ENCODE peak calls at places on chromosomes 16 and 17, in four cellular contexts. K is cardiac muscle cell, A is IMR-90, X is H9. N is an unnamed sample.

GRCh38 chr16:70772493-70772892 is 28.5 kb downstream of the VAC14 start:
- DNase-seq in K (no peak), A (peak; percentile 44), X (no peak), N (no peak)

GRCh38 chr17:32386844-32387243 is 36.9 kb downstream of the ZNF207 start:
- DNase-seq in K (no peak), A (peak; percentile 6), X (no peak), N (no peak)

GRCh38 chr16:3190949-3191353 is 2.9 kb downstream of the OR1F1 start:
- DNase-seq in K (peak; percentile 21), A (no peak), X (no peak), N (no peak)

GRCh38 chr17:81566461-81567126 is 14.4 kb upstream of the FAAP100 start:
- DNase-seq in K (no peak), A (peak; percentile 93), X (no peak), N (peak; percentile 57)

GRCh38 chr16:12188674-12189249 is 212.2 kb downstream of the SNX29 start:
- DNase-seq in K (no peak), A (no peak), X (no peak), N (no peak)

GRCh38 chr16:12186774-12187335 is 210.3 kb downstream of the SNX29 start:
- DNase-seq in K (no peak), A (peak; percentile 49), X (no peak), N (no peak)

GRCh38 chr16:50532576-50532975 is 15.6 kb upstream of the NKD1 start:
- DNase-seq in K (no peak), A (no peak), X (no peak), N (no peak)

GRCh38 chr16:5072334-5073278 is 963 bp downstream of the ALG1 start:
- DNase-seq in K (no peak), A (no peak), X (no peak), N (no peak)

GRCh38 chr16:66103245-66103644 is 263.2 kb upstream of the CDH5 start:
- DNase-seq in K (peak; percentile 15), A (peak; percentile 58), X (no peak), N (no peak)

GRCh38 chr17:50931003-50931878 is 65.1 kb upstream of the TOB1 start:
- DNase-seq in K (peak; percentile 95), A (peak; percentile 86), X (peak; percentile 91), N (peak; percentile 58)

GRCh38 chr17:45639297-45639849 is 144.7 kb upstream of the CRHR1 start:
- DNase-seq in K (no peak), A (no peak), X (no peak), N (no peak)

GRCh38 chr17:43456661-43457361 is 27.0 kb upstream of the DHX8 start:
- DNase-seq in K (no peak), A (peak; percentile 44), X (no peak), N (no peak)

GRCh38 chr17:6439951-6440350 is 4.3 kb upstream of the PIMREG start:
- DNase-seq in K (no peak), A (no peak), X (no peak), N (no peak)

GRCh38 chr17:19769946-19770652 is 22.0 kb upstream of the ALDH3A1 start:
- DNase-seq in K (no peak), A (peak; percentile 70), X (no peak), N (no peak)

GRCh38 chr17:32192379-32192778 is 50.1 kb downstream of the RHOT1 start:
- DNase-seq in K (no peak), A (peak; percentile 73), X (no peak), N (no peak)

GRCh38 chr17:11290814-11291213 is 49.8 kb downstream of the SHISA6 start:
- DNase-seq in K (no peak), A (no peak), X (no peak), N (no peak)

GRCh38 chr17:21174719-21175118 is 39.2 kb downstream of the TMEM11 start:
- DNase-seq in K (no peak), A (peak; percentile 44), X (no peak), N (no peak)

GRCh38 chr16:69741951-69742904 is 12.5 kb downstream of the NOB1 start:
- DNase-seq in K (peak; percentile 5), A (peak; percentile 16), X (no peak), N (peak; percentile 71)

GRCh38 chr16:58500329-58501241 is 642 bp downstream of the NDRG4 start:
- DNase-seq in K (peak; percentile 37), A (no peak), X (peak; percentile 56), N (no peak)

GRCh38 chr16:87216824-87217205 is 100.4 kb downstream of the C16orf95 start:
- DNase-seq in K (no peak), A (no peak), X (no peak), N (no peak)

GRCh38 chr16:3792472-3793012 is 75.2 kb upstream of the TRAP1 start:
- DNase-seq in K (no peak), A (no peak), X (no peak), N (no peak)

GRCh38 chr16:49605536-49606241 is 232.1 kb downstream of the C16orf78 start:
- DNase-seq in K (no peak), A (no peak), X (peak; percentile 7), N (no peak)

GRCh38 chr16:13926507-13926906 is 6.6 kb downstream of the ERCC4 start:
- DNase-seq in K (no peak), A (no peak), X (no peak), N (no peak)

GRCh38 chr16:13921328-13921727 is 1.4 kb downstream of the ERCC4 start:
- DNase-seq in K (no peak), A (no peak), X (no peak), N (no peak)

GRCh38 chr16:13920510-13920818 is 510 bp downstream of the ERCC4 start:
- DNase-seq in K (no peak), A (no peak), X (no peak), N (no peak)

GRCh38 chr16:13919683-13920509 is at the start of gene ERCC4:
- DNase-seq in K (peak; percentile 100), A (peak; percentile 98), X (peak; percentile 99), N (peak; percentile 99)

GRCh38 chr16:13923703-13924298 is 3.8 kb downstream of the ERCC4 start:
- DNase-seq in K (peak; percentile 55), A (peak; percentile 67), X (no peak), N (no peak)
- TF ChIP-seq CTCF in K (peak; percentile 38), A (peak; percentile 69), X (peak; percentile 73), N (peak; percentile 85)

GRCh38 chr16:55019419-55020131 is 88.9 kb downstream of the IRX5 start:
- DNase-seq in K (no peak), A (no peak), X (no peak), N (no peak)

GRCh38 chr16:55018881-55019280 is 88.2 kb downstream of the IRX5 start:
- DNase-seq in K (no peak), A (no peak), X (no peak), N (no peak)

DNA sequence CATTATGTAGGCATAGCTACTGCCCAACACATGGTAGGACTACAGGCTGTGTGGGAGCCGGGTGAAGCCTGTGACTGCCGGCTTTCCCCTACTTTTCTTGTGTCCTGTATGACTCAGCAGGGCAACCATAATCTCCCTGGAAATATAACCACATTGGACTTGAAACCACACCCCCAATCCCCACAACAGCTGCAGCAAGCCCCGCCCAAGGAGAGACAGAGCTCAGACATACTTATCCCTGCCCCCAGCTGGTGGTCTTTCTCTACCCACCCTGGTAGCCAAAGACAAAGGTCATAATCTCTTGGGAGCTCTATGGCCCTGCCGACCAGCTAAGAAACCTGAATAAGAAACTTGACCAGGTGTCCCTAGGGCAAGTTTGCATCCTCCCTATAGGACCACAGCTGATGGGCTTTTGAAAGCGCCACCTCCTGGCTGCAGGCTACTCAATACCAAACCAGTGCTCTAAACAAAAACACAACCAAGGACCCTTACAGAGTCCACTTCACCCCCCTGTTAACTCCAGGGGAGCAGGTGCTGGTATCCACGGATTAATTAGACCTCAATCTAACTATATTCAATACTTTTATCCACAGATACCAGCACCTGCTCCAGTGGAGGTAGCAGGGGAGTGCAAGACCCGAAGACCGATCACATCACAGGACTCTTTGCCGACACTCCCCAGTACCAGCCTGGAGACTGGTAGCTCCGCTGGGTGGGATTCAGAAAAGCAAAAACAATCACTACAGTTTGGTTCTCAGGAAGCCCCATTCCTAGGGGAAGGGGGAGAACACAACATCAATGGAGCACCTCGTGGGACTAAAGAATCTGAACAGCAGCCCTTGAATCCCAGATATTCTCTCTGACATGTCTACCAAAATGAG is 91.2 kb downstream of the IRX5 start:
- DNase-seq in K (no peak), A (no peak), X (peak; percentile 78), N (no peak)
- TF ChIP-seq CTCF in K (peak; percentile 29), A (no peak), X (peak; percentile 76), N (no peak)

GRCh38 chr16:86158688-86159360 is 259.9 kb downstream of the IRF8 start:
- DNase-seq in K (no peak), A (peak; percentile 36), X (no peak), N (no peak)
- TF ChIP-seq CTCF in K (no peak), A (peak; percentile 41), X (peak; percentile 47), N (no peak)

GRCh38 chr17:67270411-67270810 is 25.4 kb upstream of the HELZ start:
- DNase-seq in K (no peak), A (no peak), X (no peak), N (no peak)

GRCh38 chr17:67273900-67274299 is 28.9 kb upstream of the HELZ start:
- DNase-seq in K (no peak), A (no peak), X (no peak), N (no peak)

GRCh38 chr17:67276075-67276474 is 31.1 kb upstream of the HELZ start:
- DNase-seq in K (no peak), A (no peak), X (peak; percentile 84), N (no peak)

GRCh38 chr17:67274466-67274865 is 29.5 kb upstream of the HELZ start:
- DNase-seq in K (no peak), A (no peak), X (no peak), N (no peak)

DNA sequence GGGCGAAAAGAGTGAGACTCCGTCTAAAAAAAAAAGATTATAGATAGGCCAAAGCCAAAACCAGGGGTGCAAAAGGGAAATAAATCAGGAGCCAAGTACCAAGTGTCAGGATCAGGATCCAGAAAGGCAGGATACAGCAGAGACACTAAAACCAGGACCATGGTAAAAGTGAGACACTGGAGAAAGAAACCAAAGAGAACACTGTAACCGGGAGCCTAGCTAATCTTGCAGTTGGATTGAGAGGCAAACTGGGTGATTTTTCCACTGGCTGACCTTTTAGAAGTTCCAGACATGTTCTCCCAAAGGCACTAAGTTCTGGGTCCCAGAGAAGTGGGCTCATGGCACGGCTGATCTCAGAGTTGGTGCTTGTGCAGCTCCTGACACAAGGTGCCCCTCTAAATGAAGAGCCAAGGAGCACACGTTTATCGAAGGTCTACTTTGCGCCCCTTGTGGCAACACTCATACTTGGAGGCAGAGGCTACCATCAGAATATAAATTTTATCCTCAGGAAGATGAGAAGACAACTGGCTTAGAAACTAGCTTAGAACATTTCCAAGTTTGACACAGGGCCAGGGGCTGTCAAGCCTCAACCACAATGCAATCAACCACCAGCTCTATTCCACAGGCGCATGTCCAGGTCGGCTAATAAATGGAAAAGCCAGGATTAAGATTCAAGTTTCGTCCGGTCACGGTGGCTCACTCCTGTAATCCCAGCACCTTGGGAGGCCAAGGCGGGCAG is 27.5 kb upstream of the HELZ start:
- DNase-seq in K (peak; percentile 17), A (no peak), X (peak; percentile 75), N (no peak)
- TF ChIP-seq CTCF in K (peak; percentile 45), A (peak; percentile 20), X (peak; percentile 71), N (peak; percentile 25)